ENCODE peak calls at places on chromosome 14, in eight cellular contexts. O, B, U, M, C, V, D and G are unnamed samples.

GRCh38 chr14:79383031-79383430 is 828.3 kb downstream of the DIO2 start:
- DNase-seq in B (no peak), D (no peak), O (no peak), U (no peak), C (no peak), M (no peak), V (no peak), G (no peak)

GRCh38 chr14:92890830-92891598 is 31.9 kb upstream of the CHGA start:
- DNase-seq in V (no peak), M (no peak), D (no peak), B (no peak), U (no peak), C (peak; percentile 20), O (peak; percentile 22), G (no peak)

GRCh38 chr14:98770151-98770550 is 501.8 kb downstream of the BCL11B start:
- DNase-seq in C (no peak), V (no peak), B (no peak), U (no peak), D (no peak), M (no peak), O (no peak), G (no peak)

GRCh38 chr14:71985538-71986234 is 53.5 kb downstream of the RGS6 start:
- DNase-seq in O (no peak), V (no peak), C (no peak), M (no peak), B (peak; percentile 10), U (no peak), D (peak; percentile 0), G (no peak)

GRCh38 chr14:23537351-23538048 is 14.1 kb downstream of the ZFHX2 start:
- DNase-seq in D (no peak), O (no peak), M (no peak), C (no peak), V (no peak), U (no peak), B (no peak), G (no peak)

GRCh38 chr14:102479777-102480176 is 29.8 kb downstream of the ANKRD9 start:
- DNase-seq in O (no peak), V (no peak), M (no peak), B (no peak), D (no peak), C (no peak), U (peak; percentile 72), G (no peak)

GRCh38 chr14:64728856-64729255 is 24.6 kb downstream of the PLEKHG3 start:
- DNase-seq in U (no peak), D (no peak), O (no peak), C (no peak), M (no peak), B (no peak), V (no peak), G (no peak)

GRCh38 chr14:70289138-70289537 is 70.3 kb downstream of the COX16 start:
- DNase-seq in M (no peak), D (no peak), V (no peak), O (no peak), B (no peak), C (no peak), U (no peak), G (no peak)

GRCh38 chr14:76654573-76654955 is 106.7 kb upstream of the VASH1 start:
- DNase-seq in C (peak; percentile 16), D (no peak), V (no peak), B (no peak), O (no peak), U (no peak), M (no peak), G (no peak)

GRCh38 chr14:81303258-81303935 is 82.6 kb upstream of the GTF2A1 start:
- DNase-seq in D (no peak), U (no peak), C (peak; percentile 93), B (no peak), O (peak; percentile 97), V (no peak), M (no peak), G (no peak)

GRCh38 chr14:67129768-67130167 is 59.5 kb upstream of the GARIN2 start:
- DNase-seq in B (no peak), U (no peak), M (no peak), C (no peak), O (no peak), D (no peak), V (no peak), G (no peak)

GRCh38 chr14:76710093-76711010 is 50.9 kb upstream of the VASH1 start:
- DNase-seq in C (peak; percentile 26), U (no peak), O (peak; percentile 69), V (no peak), B (peak; percentile 74), D (peak; percentile 69), M (no peak), G (peak; percentile 26)

GRCh38 chr14:69648480-69649414 is 37.4 kb downstream of the SUSD6 start:
- DNase-seq in U (no peak), O (peak; percentile 80), D (peak; percentile 63), V (no peak), M (no peak), C (no peak), B (peak; percentile 64), G (no peak)

GRCh38 chr14:50053935-50054334 is 62.4 kb downstream of the VCPKMT start:
- DNase-seq in D (no peak), V (no peak), U (no peak), B (no peak), M (no peak), C (no peak), O (no peak), G (no peak)

GRCh38 chr14:54348001-54348611 is 48.7 kb upstream of the CDKN3 start:
- DNase-seq in C (peak; percentile 46), U (no peak), M (no peak), V (no peak), D (peak; percentile 66), O (peak; percentile 99), B (peak; percentile 70), G (peak; percentile 46)

GRCh38 chr14:65961004-65961403 is 525.2 kb upstream of the CCDC196 start:
- DNase-seq in U (peak; percentile 52), D (peak; percentile 70), B (peak; percentile 60), O (peak; percentile 67), M (no peak), V (no peak), C (peak; percentile 58), G (peak; percentile 75)

GRCh38 chr14:34340226-34340625 is 121.8 kb downstream of the SPTSSA start:
- DNase-seq in C (no peak), D (peak; percentile 49), M (no peak), U (no peak), O (peak; percentile 16), B (peak; percentile 37), V (no peak), G (no peak)

GRCh38 chr14:89041245-89041585 is 216.8 kb downstream of the TTC8 start:
- DNase-seq in M (no peak), D (no peak), V (no peak), B (no peak), C (peak; percentile 51), U (peak; percentile 27), O (peak; percentile 78), G (no peak)

GRCh38 chr14:78758333-78758732 is 588.2 kb downstream of the NRXN3 start:
- DNase-seq in O (peak; percentile 45), M (no peak), V (no peak), C (peak; percentile 35), U (no peak), D (peak; percentile 18), B (peak; percentile 60), G (peak; percentile 46)

DNA sequence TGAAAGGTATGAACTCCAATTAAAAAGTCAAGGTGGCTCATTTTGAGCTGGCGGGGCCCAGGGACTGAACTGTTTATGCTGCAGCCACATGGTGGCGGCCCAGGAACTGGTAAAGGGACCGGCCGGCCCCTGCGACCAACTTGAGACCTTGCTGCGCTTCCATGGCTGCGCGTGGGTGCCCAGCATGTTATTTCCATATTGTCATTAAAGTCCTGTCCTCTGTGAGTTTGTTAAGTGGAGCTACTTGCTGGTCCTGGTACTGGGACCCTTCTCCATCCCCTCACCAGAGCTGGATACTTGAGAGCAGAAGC is 62.3 kb downstream of the BEGAIN start:
- DNase-seq in V (no peak), U (no peak), O (no peak), B (peak; percentile 44), D (no peak), C (no peak), M (no peak), G (peak; percentile 70)
- TF ChIP-seq CTCF in V (peak; percentile 53), U (peak; percentile 30), O (no peak), B (peak; percentile 64), D (no peak), C (no peak), M (peak; percentile 29), G (peak; percentile 60)

DNA sequence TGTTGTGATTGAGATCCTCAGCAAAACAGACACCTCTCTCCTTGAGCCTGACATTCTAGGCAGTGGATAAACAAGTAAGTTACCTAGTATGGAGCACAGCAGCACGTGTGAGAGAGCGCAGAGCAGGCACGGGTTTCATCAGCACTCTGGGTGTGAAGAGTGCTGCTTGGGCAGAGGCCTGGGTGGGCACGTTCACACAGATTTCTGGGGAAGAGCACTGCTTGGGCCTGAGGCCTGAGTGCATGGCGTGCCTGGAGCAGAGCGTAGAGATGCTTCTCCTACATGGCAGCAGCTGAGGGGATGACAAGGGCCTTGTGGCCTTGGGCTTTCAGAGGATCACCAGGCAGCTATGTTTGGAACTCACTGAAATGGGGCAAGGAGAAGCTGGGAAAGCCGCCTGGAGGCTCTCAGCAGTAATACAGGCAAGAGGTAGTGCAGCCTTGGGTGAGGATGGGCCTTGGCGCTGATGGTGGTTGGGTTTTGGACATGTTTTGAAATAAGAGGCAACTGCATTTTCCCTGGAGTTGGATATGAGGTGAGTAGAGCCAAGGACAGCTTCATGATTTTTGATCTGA is 17.6 kb downstream of the CKB start:
- DNase-seq in M (no peak), B (peak; percentile 26), V (no peak), C (no peak), D (no peak), U (no peak), O (no peak), G (no peak)
- TF ChIP-seq CTCF in M (peak; percentile 5), B (peak; percentile 34), V (no peak), C (no peak), D (peak; percentile 15), U (no peak), O (peak; percentile 19), G (peak; percentile 36)

GRCh38 chr14:35438910-35439713 is 34.6 kb upstream of the NFKBIA start:
- DNase-seq in V (no peak), O (peak; percentile 37), C (no peak), B (peak; percentile 34), D (peak; percentile 22), M (no peak), U (no peak), G (no peak)
- TF ChIP-seq CTCF in V (no peak), O (peak; percentile 60), C (no peak), B (peak; percentile 65), D (peak; percentile 63), M (peak; percentile 60), U (peak; percentile 25), G (peak; percentile 76)

GRCh38 chr14:75143761-75144527 is 17.1 kb upstream of the NEK9 start:
- DNase-seq in V (no peak), M (no peak), U (no peak), B (no peak), C (no peak), O (no peak), D (no peak), G (no peak)

GRCh38 chr14:75150150-75150549 is 23.3 kb upstream of the NEK9 start:
- DNase-seq in B (no peak), V (no peak), M (no peak), O (no peak), D (peak; percentile 45), U (no peak), C (no peak), G (no peak)

GRCh38 chr14:75144944-75145343 is 18.1 kb upstream of the NEK9 start:
- DNase-seq in U (no peak), B (peak; percentile 79), M (no peak), D (peak; percentile 43), C (no peak), O (no peak), V (no peak), G (no peak)

GRCh38 chr14:75142494-75142893 is 15.6 kb upstream of the NEK9 start:
- DNase-seq in B (no peak), M (no peak), D (no peak), V (no peak), O (no peak), C (no peak), U (no peak), G (no peak)

GRCh38 chr14:75147423-75148071 is 20.7 kb upstream of the NEK9 start:
- DNase-seq in V (peak; percentile 78), U (peak; percentile 53), B (peak; percentile 99), D (peak; percentile 98), O (no peak), C (peak; percentile 73), M (peak; percentile 61), G (peak; percentile 58)
- TF ChIP-seq CTCF in V (peak; percentile 59), U (peak; percentile 57), B (peak; percentile 81), D (peak; percentile 43), O (peak; percentile 15), C (no peak), M (peak; percentile 52), G (no peak)